ENCODE peak calls at places on chromosomes 16 and 17, in eight cellular contexts. H, O, S, Z, C, V, W and G are unnamed samples.

GRCh38 chr17:48374650-48375230 is 55.3 kb downstream of the SKAP1 start:
- DNase-seq in H (no peak), O (no peak), S (peak), Z (peak), C (peak), V (peak), W (peak), G (peak)

GRCh38 chr17:68456529-68457167 is 648 bp downstream of the WIPI1 start:
- DNase-seq in H (peak), O (peak), S (peak), Z (peak), C (peak), V (no peak), W (peak), G (no peak)

GRCh38 chr17:50815400-50815799 is 20.0 kb upstream of the WFIKKN2 start:
- DNase-seq in H (no peak), O (no peak), S (no peak), Z (no peak), C (no peak), V (no peak), W (no peak), G (no peak)

GRCh38 chr17:38735161-38735997 is 5.2 kb downstream of the CISD3 start:
- DNase-seq in H (no peak), O (peak), S (peak), Z (peak), C (peak), V (peak), W (no peak), G (peak)

GRCh38 chr16:918068-918467 is 52.7 kb downstream of the LMF1 start:
- DNase-seq in H (peak), O (no peak), S (peak), Z (no peak), C (no peak), V (no peak), W (no peak), G (no peak)

GRCh38 chr16:17994027-17994426 is 342.5 kb downstream of the NPIPA8 start:
- DNase-seq in H (no peak), O (no peak), S (no peak), Z (no peak), C (no peak), V (no peak), W (no peak), G (no peak)

GRCh38 chr17:65072577-65073178 is 16.1 kb upstream of the GNA13 start:
- DNase-seq in H (no peak), O (no peak), S (no peak), Z (no peak), C (no peak), V (no peak), W (peak), G (no peak)

GRCh38 chr16:27436921-27437650 is 35.1 kb downstream of the IL21R start:
- DNase-seq in H (no peak), O (no peak), S (no peak), Z (peak), C (no peak), V (no peak), W (no peak), G (no peak)

GRCh38 chr16:28924762-28925385 is at the start of gene RABEP2:
- DNase-seq in H (peak), O (peak), S (peak), Z (peak), C (peak), V (peak), W (peak), G (peak)

GRCh38 chr17:56292628-56293027 is 139.4 kb downstream of the ANKFN1 start:
- DNase-seq in H (no peak), O (no peak), S (no peak), Z (no peak), C (no peak), V (no peak), W (no peak), G (no peak)

GRCh38 chr16:15483857-15484256 is 49.5 kb downstream of the BMERB1 start:
- DNase-seq in H (no peak), O (no peak), S (no peak), Z (no peak), C (no peak), V (peak), W (no peak), G (no peak)

GRCh38 chr16:19001788-19002187 is 18.1 kb downstream of the TMC7 start:
- DNase-seq in H (peak), O (peak), S (no peak), Z (no peak), C (no peak), V (no peak), W (no peak), G (peak)

GRCh38 chr17:13031718-13032350 is 14.0 kb upstream of the ELAC2 start:
- DNase-seq in H (peak), O (peak), S (peak), Z (peak), C (peak), V (peak), W (peak), G (peak)

GRCh38 chr17:41910701-41911391 is 7.9 kb downstream of the ACLY start:
- DNase-seq in H (peak), O (peak), S (no peak), Z (no peak), C (no peak), V (no peak), W (no peak), G (no peak)

GRCh38 chr17:10268005-10268404 is 69.6 kb upstream of the GAS7 start:
- DNase-seq in H (no peak), O (no peak), S (no peak), Z (no peak), C (no peak), V (no peak), W (no peak), G (no peak)

GRCh38 chr16:21028728-21029127 is 121.9 kb downstream of the DNAH3 start:
- DNase-seq in H (no peak), O (no peak), S (no peak), Z (no peak), C (no peak), V (no peak), W (no peak), G (no peak)

GRCh38 chr17:45294506-45294905 is 22.3 kb downstream of the MAP3K14 start:
- DNase-seq in H (peak), O (peak), S (no peak), Z (no peak), C (no peak), V (no peak), W (no peak), G (no peak)

GRCh38 chr17:82941021-82942001 is 101.5 kb upstream of the ZNF750 start:
- DNase-seq in H (no peak), O (no peak), S (no peak), Z (no peak), C (no peak), V (no peak), W (no peak), G (no peak)

GRCh38 chr16:17377360-17378324 is 93.1 kb downstream of the XYLT1 start:
- DNase-seq in H (no peak), O (no peak), S (peak), Z (no peak), C (no peak), V (no peak), W (no peak), G (no peak)

GRCh38 chr16:11254913-11255736 is 879 bp downstream of the SOCS1 start:
- DNase-seq in H (peak), O (peak), S (peak), Z (no peak), C (no peak), V (peak), W (no peak), G (peak)

GRCh38 chr16:3950343-3951193 is 70.1 kb upstream of the CREBBP start:
- DNase-seq in H (peak), O (peak), S (no peak), Z (no peak), C (no peak), V (no peak), W (no peak), G (no peak)

GRCh38 chr16:88593489-88593888 is 23.3 kb downstream of the ZC3H18 start:
- DNase-seq in H (no peak), O (no peak), S (no peak), Z (no peak), C (no peak), V (no peak), W (no peak), G (no peak)

GRCh38 chr17:60224064-60224463 is 74.3 kb downstream of the CA4 start:
- DNase-seq in H (peak), O (peak), S (no peak), Z (no peak), C (peak), V (no peak), W (no peak), G (no peak)

GRCh38 chr17:49508061-49508865 is 13.2 kb downstream of the NGFR start:
- DNase-seq in H (no peak), O (no peak), S (peak), Z (peak), C (peak), V (no peak), W (peak), G (no peak)

GRCh38 chr16:68368602-68368944 is 57.8 kb downstream of the PRMT7 start:
- DNase-seq in H (no peak), O (no peak), S (peak), Z (no peak), C (peak), V (no peak), W (no peak), G (peak)
- H3K27ac ChIP-seq in H (no peak), O (no peak), S (no peak), Z (no peak), C (no peak), V (no peak), W (no peak), G (peak)

GRCh38 chr16:50585331-50585776 is 37.2 kb downstream of the NKD1 start:
- DNase-seq in H (no peak), O (peak), S (no peak), Z (no peak), C (no peak), V (no peak), W (no peak), G (no peak)
- H3K9ac ChIP-seq in H (no peak), O (no peak), S (no peak), Z (no peak), C (no peak), V (no peak), W (no peak), G (no peak)

GRCh38 chr17:7612294-7612640 is 2.4 kb downstream of the FXR2 start:
- DNase-seq in H (no peak), O (no peak), S (no peak), Z (no peak), C (no peak), V (no peak), W (no peak), G (no peak)

GRCh38 chr17:7613769-7614421 is 802 bp downstream of the FXR2 start:
- DNase-seq in H (peak), O (peak), S (no peak), Z (no peak), C (peak), V (peak), W (no peak), G (no peak)

GRCh38 chr17:7614422-7615264 is at the start of gene FXR2:
- DNase-seq in H (peak), O (peak), S (peak), Z (peak), C (peak), V (peak), W (peak), G (peak)

GRCh38 chr17:7611635-7612293 is 2.9 kb downstream of the FXR2 start:
- DNase-seq in H (no peak), O (no peak), S (no peak), Z (no peak), C (no peak), V (no peak), W (no peak), G (no peak)

GRCh38 chr17:7610641-7611040 is 4.1 kb downstream of the FXR2 start:
- DNase-seq in H (no peak), O (no peak), S (no peak), Z (no peak), C (no peak), V (no peak), W (no peak), G (no peak)
- H3K27ac ChIP-seq in H (no peak), O (no peak), S (no peak), Z (no peak), C (no peak), V (no peak), W (no peak), G (no peak)

DNA sequence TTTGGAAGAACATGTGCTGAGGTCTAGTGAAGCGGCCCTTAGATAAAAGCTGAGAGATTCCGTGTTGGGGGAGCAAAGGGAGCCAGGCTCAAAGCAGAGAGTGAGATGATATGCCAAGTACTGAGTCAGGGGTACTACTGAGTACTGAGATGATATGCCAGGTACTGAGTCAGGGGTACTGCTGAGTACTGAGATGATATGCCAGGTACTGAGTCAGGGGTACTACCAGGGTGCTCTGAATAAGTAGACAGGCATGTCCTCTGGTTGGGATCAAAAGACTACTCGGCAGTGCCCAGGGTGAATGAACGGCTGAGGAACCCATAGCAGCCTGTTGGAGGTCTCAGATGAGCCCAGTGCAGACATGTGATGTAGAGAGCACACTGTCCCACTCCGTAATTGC is 239.0 kb downstream of the SOX9 start:
- DNase-seq in H (peak), O (no peak), S (no peak), Z (no peak), C (no peak), V (no peak), W (no peak), G (no peak)
- H3K9ac ChIP-seq in H (no peak), O (no peak), S (no peak), Z (no peak), C (no peak), V (no peak), W (no peak), G (no peak)

DNA sequence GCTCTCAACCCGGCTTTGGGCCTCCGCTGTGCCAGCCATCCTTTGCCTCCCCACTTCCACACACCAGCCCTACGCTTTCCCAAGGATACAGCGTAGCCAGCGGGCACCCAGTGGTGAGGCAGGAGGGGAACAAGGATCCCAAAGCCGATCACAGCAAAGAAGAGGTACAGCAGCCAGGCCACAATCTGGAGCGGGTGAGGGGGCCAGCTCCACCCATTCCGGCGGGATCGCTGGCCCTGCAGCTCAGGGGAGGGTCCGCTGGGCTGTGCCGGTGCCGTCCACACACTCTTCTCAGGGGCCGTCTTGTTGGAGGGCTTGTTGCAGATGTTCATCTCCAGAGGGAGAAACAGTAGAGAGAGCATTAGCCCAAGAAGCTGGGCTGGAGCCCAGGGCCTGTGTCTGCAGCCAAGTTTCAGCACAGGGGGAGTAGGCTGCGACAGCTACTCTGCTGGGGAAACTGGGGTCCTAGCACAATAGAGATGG is 10.1 kb downstream of the ZDHHC1 start:
- DNase-seq in H (no peak), O (no peak), S (no peak), Z (no peak), C (no peak), V (no peak), W (no peak), G (no peak)
- H3K27ac ChIP-seq in H (peak), O (peak), S (no peak), Z (no peak), C (no peak), V (no peak), W (no peak), G (no peak)

GRCh38 chr17:58531661-58532554 is 17.5 kb upstream of the MTMR4 start:
- DNase-seq in H (peak), O (peak), S (peak), Z (peak), C (peak), V (no peak), W (no peak), G (no peak)
- H3K9ac ChIP-seq in H (peak), O (no peak), S (no peak), Z (peak), C (peak), V (no peak), W (peak), G (no peak)

DNA sequence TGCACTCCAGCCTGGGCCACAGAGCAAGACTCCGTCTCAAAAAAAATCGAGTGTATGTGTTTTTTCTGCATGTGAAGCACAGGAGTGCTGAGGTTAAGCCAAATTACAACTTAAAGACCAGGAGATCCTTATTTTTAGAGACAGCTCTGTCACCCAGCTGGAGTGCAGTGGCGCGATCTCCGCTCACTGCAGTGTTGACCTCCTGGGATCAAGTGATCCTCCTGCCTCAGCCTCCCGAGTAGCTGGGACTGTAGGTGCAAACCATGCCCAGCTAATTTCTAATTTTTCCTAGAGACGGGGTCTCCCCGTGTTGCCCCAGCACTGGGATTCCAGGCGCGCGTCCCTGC is 7.5 kb upstream of the PPP1R27 start:
- DNase-seq in H (no peak), O (no peak), S (no peak), Z (no peak), C (no peak), V (no peak), W (no peak), G (no peak)
- H3K27ac ChIP-seq in H (no peak), O (no peak), S (no peak), Z (no peak), C (no peak), V (no peak), W (no peak), G (no peak)

GRCh38 chr16:30539000-30539964 is 4.6 kb upstream of the ZNF747 start:
- DNase-seq in H (no peak), O (no peak), S (no peak), Z (no peak), C (no peak), V (no peak), W (no peak), G (no peak)

GRCh38 chr16:30543067-30543466 is 8.4 kb upstream of the ZNF747 start:
- DNase-seq in H (no peak), O (no peak), S (no peak), Z (no peak), C (no peak), V (no peak), W (no peak), G (no peak)

GRCh38 chr16:30535777-30536190 is 1.1 kb upstream of the ZNF747 start:
- DNase-seq in H (peak), O (peak), S (peak), Z (peak), C (peak), V (peak), W (peak), G (peak)

GRCh38 chr16:30546115-30546514 is 11.5 kb upstream of the ZNF747 start:
- DNase-seq in H (no peak), O (no peak), S (no peak), Z (no peak), C (no peak), V (no peak), W (no peak), G (no peak)

DNA sequence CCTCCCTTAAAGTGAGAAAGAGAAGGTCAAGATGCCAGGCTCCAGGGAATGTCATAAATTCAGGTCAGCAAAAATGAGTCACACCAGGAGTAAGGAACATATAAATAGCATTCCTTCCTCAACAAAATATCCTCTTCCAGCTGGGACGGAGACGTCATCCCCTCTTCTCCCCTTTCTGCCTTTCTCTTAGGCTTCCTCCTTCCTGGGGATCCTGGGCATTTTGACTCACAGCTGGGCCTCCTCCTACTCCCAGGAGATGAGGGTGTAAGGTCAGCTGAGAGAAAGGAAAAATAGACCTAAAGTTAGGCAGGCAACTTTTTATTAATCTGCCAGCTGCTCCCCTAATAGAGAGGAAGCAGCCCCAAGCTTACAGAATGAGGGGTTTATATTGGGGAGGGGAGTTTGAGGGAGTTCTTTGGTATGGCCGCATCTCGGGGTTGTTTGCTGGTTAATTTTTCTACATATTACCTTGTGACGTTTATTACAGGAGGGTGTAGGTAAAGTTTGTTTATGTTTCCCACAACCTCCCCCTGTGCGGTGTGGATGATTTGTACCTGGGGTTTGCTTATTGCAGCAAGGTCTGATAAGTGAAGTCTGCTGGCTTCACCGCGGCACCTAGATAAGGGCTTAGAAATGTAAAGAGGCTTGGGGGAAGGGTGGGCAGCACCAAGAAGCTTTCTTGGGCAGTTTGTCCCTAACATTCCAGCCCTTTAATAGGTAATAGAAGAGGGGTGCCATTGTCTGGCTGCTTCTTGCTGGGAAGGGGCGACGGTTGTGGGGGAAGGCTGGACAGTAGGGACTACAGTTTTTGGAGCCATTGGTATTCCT is 7.1 kb upstream of the ZNF747 start:
- DNase-seq in H (peak), O (peak), S (peak), Z (no peak), C (peak), V (no peak), W (no peak), G (no peak)
- H3K9ac ChIP-seq in H (no peak), O (no peak), S (no peak), Z (no peak), C (peak), V (no peak), W (no peak), G (no peak)

GRCh38 chr16:68289202-68289601 is 21.5 kb downstream of the SLC7A6OS start:
- DNase-seq in H (no peak), O (no peak), S (no peak), Z (no peak), C (no peak), V (no peak), W (no peak), G (no peak)
- H3K27ac ChIP-seq in H (no peak), O (no peak), S (no peak), Z (no peak), C (no peak), V (peak), W (no peak), G (no peak)

GRCh38 chr17:78329263-78330059 is 30.4 kb downstream of the SOCS3 start:
- DNase-seq in H (peak), O (peak), S (no peak), Z (no peak), C (no peak), V (no peak), W (peak), G (no peak)
- H3K9ac ChIP-seq in H (peak), O (peak), S (no peak), Z (no peak), C (no peak), V (no peak), W (peak), G (no peak)